ENCODE peak calls at places on chromosomes 5 and 9, in seven cellular contexts. One of them, this sample, is unnamed.

GRCh38 chr9:129262261-129262660 is 84.2 kb upstream of the IER5L start:
- DNase-seq in SK-N-SH: no peak
- DNase-seq in GM12892: no peak
- DNase-seq in H1: no peak
- DNase-seq in K562: no peak
- DNase-seq in GM12878: no peak
- DNase-seq in HepG2: no peak
- DNase-seq in this sample: no peak

GRCh38 chr9:108683245-108683644 is 172.5 kb downstream of the ACTL7B start:
- DNase-seq in HepG2: no peak
- DNase-seq in GM12892: no peak
- DNase-seq in GM12878: no peak
- DNase-seq in H1: no peak
- DNase-seq in SK-N-SH: no peak
- DNase-seq in K562: no peak
- DNase-seq in this sample: no peak

GRCh38 chr9:131434673-131435072 is 40.8 kb downstream of the PRRC2B start:
- DNase-seq in K562: no peak
- DNase-seq in GM12878: no peak
- DNase-seq in H1: no peak
- DNase-seq in SK-N-SH: no peak
- DNase-seq in GM12892: no peak
- DNase-seq in HepG2: no peak
- DNase-seq in this sample: no peak

GRCh38 chr5:57304931-57305330 is 131.1 kb downstream of the GPBP1 start:
- DNase-seq in SK-N-SH: no peak
- DNase-seq in K562: no peak
- DNase-seq in GM12892: no peak
- DNase-seq in HepG2: no peak
- DNase-seq in GM12878: no peak
- DNase-seq in H1: no peak
- DNase-seq in this sample: no peak

GRCh38 chr5:179612577-179613459 is 10.7 kb downstream of the HNRNPH1 start:
- DNase-seq in SK-N-SH: no peak
- DNase-seq in H1: no peak
- DNase-seq in HepG2: no peak
- DNase-seq in GM12892: no peak
- DNase-seq in GM12878: no peak
- DNase-seq in K562: no peak
- DNase-seq in this sample: no peak

GRCh38 chr5:135356522-135357318 is 42.3 kb downstream of the MACROH2A1 start:
- DNase-seq in K562: no peak
- DNase-seq in H1: no peak
- DNase-seq in SK-N-SH: peak
- DNase-seq in GM12878: no peak
- DNase-seq in HepG2: no peak
- DNase-seq in GM12892: no peak
- DNase-seq in this sample: no peak

GRCh38 chr9:110842976-110843375 is 174.4 kb downstream of the MUSK start:
- DNase-seq in H1: no peak
- DNase-seq in SK-N-SH: no peak
- DNase-seq in HepG2: no peak
- DNase-seq in GM12878: no peak
- DNase-seq in GM12892: no peak
- DNase-seq in K562: no peak
- DNase-seq in this sample: no peak

GRCh38 chr5:154356256-154356655 is 89.5 kb upstream of the SAP30L start:
- DNase-seq in K562: no peak
- DNase-seq in GM12878: no peak
- DNase-seq in HepG2: no peak
- DNase-seq in GM12892: no peak
- DNase-seq in SK-N-SH: no peak
- DNase-seq in H1: no peak
- DNase-seq in this sample: no peak

GRCh38 chr5:64576241-64576640 is 70.4 kb downstream of the RGS7BP start:
- DNase-seq in K562: no peak
- DNase-seq in SK-N-SH: no peak
- DNase-seq in GM12878: no peak
- DNase-seq in GM12892: no peak
- DNase-seq in H1: no peak
- DNase-seq in HepG2: no peak
- DNase-seq in this sample: no peak

GRCh38 chr5:95572016-95572415 is 17.1 kb downstream of the ARSK start:
- DNase-seq in GM12892: no peak
- DNase-seq in HepG2: no peak
- DNase-seq in SK-N-SH: no peak
- DNase-seq in GM12878: no peak
- DNase-seq in H1: no peak
- DNase-seq in K562: no peak
- DNase-seq in this sample: no peak

GRCh38 chr5:23268136-23268535 is 239.3 kb upstream of the PRDM9 start:
- DNase-seq in H1: no peak
- DNase-seq in HepG2: no peak
- DNase-seq in SK-N-SH: no peak
- DNase-seq in GM12892: no peak
- DNase-seq in GM12878: no peak
- DNase-seq in K562: no peak
- DNase-seq in this sample: no peak

GRCh38 chr9:133184971-133185370 is 21.3 kb upstream of the GBGT1 start:
- DNase-seq in SK-N-SH: peak
- DNase-seq in GM12878: no peak
- DNase-seq in GM12892: no peak
- DNase-seq in H1: no peak
- DNase-seq in HepG2: peak
- DNase-seq in K562: peak
- DNase-seq in this sample: no peak

GRCh38 chr5:163347671-163348070 is 89.7 kb upstream of the CCNG1 start:
- DNase-seq in SK-N-SH: peak
- DNase-seq in H1: peak
- DNase-seq in GM12878: peak
- DNase-seq in K562: peak
- DNase-seq in GM12892: peak
- DNase-seq in HepG2: peak
- DNase-seq in this sample: peak

GRCh38 chr9:97543568-97543967 is 42.1 kb downstream of the TMOD1 start:
- DNase-seq in SK-N-SH: no peak
- DNase-seq in K562: no peak
- DNase-seq in GM12878: no peak
- DNase-seq in HepG2: peak
- DNase-seq in H1: no peak
- DNase-seq in GM12892: no peak
- DNase-seq in this sample: no peak

GRCh38 chr5:65837139-65837538 is 89.2 kb upstream of the ERBIN start:
- DNase-seq in SK-N-SH: no peak
- DNase-seq in K562: no peak
- DNase-seq in GM12892: no peak
- DNase-seq in HepG2: no peak
- DNase-seq in GM12878: no peak
- DNase-seq in H1: no peak
- DNase-seq in this sample: no peak

GRCh38 chr5:135185461-135186075 is 151.5 kb upstream of the PITX1 start:
- DNase-seq in GM12892: no peak
- DNase-seq in H1: no peak
- DNase-seq in SK-N-SH: no peak
- DNase-seq in GM12878: no peak
- DNase-seq in K562: no peak
- DNase-seq in HepG2: no peak
- DNase-seq in this sample: no peak

GRCh38 chr9:127714916-127715442 is 484 bp downstream of the PTRH1 start:
- DNase-seq in GM12892: no peak
- DNase-seq in K562: peak
- DNase-seq in HepG2: no peak
- DNase-seq in H1: no peak
- DNase-seq in GM12878: no peak
- DNase-seq in SK-N-SH: peak
- DNase-seq in this sample: peak

GRCh38 chr9:30160570-30160969 is 2223.9 kb upstream of the ACO1 start:
- DNase-seq in H1: no peak
- DNase-seq in K562: no peak
- DNase-seq in GM12892: no peak
- DNase-seq in GM12878: no peak
- DNase-seq in HepG2: no peak
- DNase-seq in SK-N-SH: no peak
- DNase-seq in this sample: no peak
- TF ChIP-seq TAF1 in H1: no peak
- TF ChIP-seq TAF1 in K562: no peak
- TF ChIP-seq TAF1 in GM12892: no peak
- TF ChIP-seq TAF1 in GM12878: no peak
- TF ChIP-seq TAF1 in HepG2: no peak
- TF ChIP-seq TAF1 in SK-N-SH: no peak
- TF ChIP-seq TAF1 in this sample: no peak

DNA sequence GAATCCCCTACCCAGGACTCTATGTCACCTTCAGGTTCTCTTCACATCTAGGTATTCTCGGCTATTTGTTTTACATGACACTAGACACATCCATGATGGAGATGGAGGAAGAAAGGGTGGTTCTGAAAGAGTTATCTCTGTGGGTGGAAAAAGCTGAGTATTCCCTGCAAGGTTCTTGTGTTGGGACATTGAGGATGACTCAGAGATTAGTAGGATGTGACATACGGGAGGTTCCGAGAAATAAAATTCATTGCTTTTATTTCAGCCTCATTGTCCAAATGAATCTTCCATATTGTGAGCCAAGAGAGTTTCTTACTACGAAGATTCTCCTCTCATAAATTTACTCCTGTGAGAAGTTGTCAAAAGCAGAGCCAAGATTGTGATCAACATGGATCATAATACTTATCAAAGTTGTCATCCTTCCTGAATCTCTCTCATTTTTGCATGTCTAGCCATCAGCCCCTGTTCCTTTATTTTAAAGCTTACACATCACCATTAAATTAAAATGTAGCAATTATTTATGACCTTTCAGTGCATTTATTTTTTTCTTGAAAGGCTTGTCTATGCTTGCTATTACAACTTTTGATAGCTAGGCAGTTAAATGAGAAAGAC is 370.0 kb downstream of the PSAT1 start:
- DNase-seq in SK-N-SH: no peak
- DNase-seq in GM12892: no peak
- DNase-seq in K562: no peak
- DNase-seq in GM12878: no peak
- DNase-seq in H1: no peak
- DNase-seq in HepG2: no peak
- DNase-seq in this sample: no peak
- TF ChIP-seq TAF1 in SK-N-SH: no peak
- TF ChIP-seq TAF1 in GM12892: no peak
- TF ChIP-seq TAF1 in K562: no peak
- TF ChIP-seq TAF1 in GM12878: no peak
- TF ChIP-seq TAF1 in H1: no peak
- TF ChIP-seq TAF1 in HepG2: no peak
- TF ChIP-seq TAF1 in this sample: no peak

GRCh38 chr9:35603506-35603985 is 1.5 kb upstream of the TESK1 start:
- DNase-seq in GM12878: no peak
- DNase-seq in H1: peak
- DNase-seq in K562: no peak
- DNase-seq in HepG2: peak
- DNase-seq in SK-N-SH: peak
- DNase-seq in GM12892: no peak
- DNase-seq in this sample: no peak
- TF ChIP-seq TAF1 in GM12878: no peak
- TF ChIP-seq TAF1 in H1: no peak
- TF ChIP-seq TAF1 in K562: no peak
- TF ChIP-seq TAF1 in HepG2: no peak
- TF ChIP-seq TAF1 in SK-N-SH: no peak
- TF ChIP-seq TAF1 in GM12892: no peak
- TF ChIP-seq TAF1 in this sample: no peak

GRCh38 chr5:9898319-9898718 is 268.2 kb upstream of the TAS2R1 start:
- DNase-seq in K562: no peak
- DNase-seq in HepG2: peak
- DNase-seq in GM12878: no peak
- DNase-seq in GM12892: no peak
- DNase-seq in H1: peak
- DNase-seq in SK-N-SH: peak
- DNase-seq in this sample: no peak
- TF ChIP-seq TAF1 in K562: no peak
- TF ChIP-seq TAF1 in HepG2: no peak
- TF ChIP-seq TAF1 in GM12878: no peak
- TF ChIP-seq TAF1 in GM12892: no peak
- TF ChIP-seq TAF1 in H1: no peak
- TF ChIP-seq TAF1 in SK-N-SH: no peak
- TF ChIP-seq TAF1 in this sample: no peak